ENCODE peak calls at places on chromosomes 3 and 15, in four cellular contexts. One of them, this sample, is unnamed. For H3K36me3, the result is how much of the 10 kb centered on the place peaks cover.

GRCh38 chr15:32730677-32731654 is 13.2 kb downstream of the GREM1 start:
- DNase-seq in testis: peak
- DNase-seq in stomach: peak
- DNase-seq in lower lobe of right lung: peak
- DNase-seq in this sample: no peak

GRCh38 chr3:108234387-108234957 is 12.2 kb upstream of the IFT57 start:
- DNase-seq in testis: no peak
- DNase-seq in stomach: no peak
- DNase-seq in lower lobe of right lung: no peak
- DNase-seq in this sample: no peak

GRCh38 chr3:161893972-161894371 is 397.4 kb downstream of the OTOL1 start:
- DNase-seq in testis: no peak
- DNase-seq in stomach: no peak
- DNase-seq in lower lobe of right lung: no peak
- DNase-seq in this sample: no peak

GRCh38 chr15:80260566-80260965 is 8.6 kb upstream of the CTXND1 start:
- DNase-seq in testis: no peak
- DNase-seq in stomach: no peak
- DNase-seq in lower lobe of right lung: no peak
- DNase-seq in this sample: no peak

GRCh38 chr3:33658971-33659848 is 58.8 kb downstream of the CLASP2 start:
- DNase-seq in testis: peak
- DNase-seq in stomach: peak
- DNase-seq in lower lobe of right lung: peak
- DNase-seq in this sample: peak

GRCh38 chr15:64443747-64444621 is 16.4 kb upstream of the ZNF609 start:
- DNase-seq in testis: no peak
- DNase-seq in stomach: no peak
- DNase-seq in lower lobe of right lung: no peak
- DNase-seq in this sample: no peak

GRCh38 chr3:119184808-119185690 is 11.7 kb downstream of the UPK1B start:
- DNase-seq in testis: no peak
- DNase-seq in stomach: no peak
- DNase-seq in lower lobe of right lung: no peak
- DNase-seq in this sample: no peak

GRCh38 chr3:184011937-184012889 is 5.5 kb downstream of the ABCC5 start:
- DNase-seq in testis: no peak
- DNase-seq in stomach: no peak
- DNase-seq in lower lobe of right lung: no peak
- DNase-seq in this sample: no peak

GRCh38 chr3:108455212-108455705 is 55.1 kb downstream of the MYH15 start:
- DNase-seq in testis: no peak
- DNase-seq in stomach: no peak
- DNase-seq in lower lobe of right lung: no peak
- DNase-seq in this sample: no peak

GRCh38 chr3:137105277-137105977 is 147.6 kb downstream of the IL20RB start:
- DNase-seq in testis: peak
- DNase-seq in stomach: no peak
- DNase-seq in lower lobe of right lung: no peak
- DNase-seq in this sample: no peak

GRCh38 chr3:73352841-73353493 is 271.8 kb downstream of the PDZRN3 start:
- DNase-seq in testis: no peak
- DNase-seq in stomach: no peak
- DNase-seq in lower lobe of right lung: no peak
- DNase-seq in this sample: no peak

GRCh38 chr3:73353661-73354217 is 271.0 kb downstream of the PDZRN3 start:
- DNase-seq in testis: no peak
- DNase-seq in stomach: no peak
- DNase-seq in lower lobe of right lung: no peak
- DNase-seq in this sample: no peak

GRCh38 chr3:73351423-73352071 is 273.2 kb downstream of the PDZRN3 start:
- DNase-seq in testis: peak
- DNase-seq in stomach: no peak
- DNase-seq in lower lobe of right lung: no peak
- DNase-seq in this sample: no peak

GRCh38 chr3:73349657-73350056 is 275.1 kb downstream of the PDZRN3 start:
- DNase-seq in testis: peak
- DNase-seq in stomach: no peak
- DNase-seq in lower lobe of right lung: no peak
- DNase-seq in this sample: no peak

GRCh38 chr3:73350988-73351387 is 273.8 kb downstream of the PDZRN3 start:
- DNase-seq in testis: no peak
- DNase-seq in stomach: no peak
- DNase-seq in lower lobe of right lung: no peak
- DNase-seq in this sample: no peak
- H3K27ac ChIP-seq in testis: no peak
- H3K27ac ChIP-seq in stomach: no peak
- H3K27ac ChIP-seq in lower lobe of right lung: no peak
- H3K27ac ChIP-seq in this sample: no peak

GRCh38 chr15:92449476-92449875 is 55.8 kb downstream of the ST8SIA2 start:
- DNase-seq in testis: no peak
- DNase-seq in stomach: no peak
- DNase-seq in lower lobe of right lung: no peak
- DNase-seq in this sample: no peak

GRCh38 chr15:92453611-92454010 is 59.9 kb downstream of the ST8SIA2 start:
- DNase-seq in testis: no peak
- DNase-seq in stomach: no peak
- DNase-seq in lower lobe of right lung: no peak
- DNase-seq in this sample: no peak

GRCh38 chr15:92448370-92448769 is 54.7 kb downstream of the ST8SIA2 start:
- DNase-seq in testis: no peak
- DNase-seq in stomach: no peak
- DNase-seq in lower lobe of right lung: no peak
- DNase-seq in this sample: no peak

GRCh38 chr15:92452143-92452542 is 58.5 kb downstream of the ST8SIA2 start:
- DNase-seq in testis: no peak
- DNase-seq in stomach: no peak
- DNase-seq in lower lobe of right lung: no peak
- DNase-seq in this sample: no peak

GRCh38 chr15:92451225-92451825 is 57.6 kb downstream of the ST8SIA2 start:
- DNase-seq in testis: no peak
- DNase-seq in stomach: no peak
- DNase-seq in lower lobe of right lung: no peak
- DNase-seq in this sample: no peak
- H3K36me3 ChIP-seq in testis: under half
- H3K36me3 ChIP-seq in stomach: under half
- H3K36me3 ChIP-seq in lower lobe of right lung: under half
- H3K36me3 ChIP-seq in this sample: under half

GRCh38 chr3:186536883-186537553 is 7.2 kb downstream of the CRYGS start:
- DNase-seq in testis: no peak
- DNase-seq in stomach: no peak
- DNase-seq in lower lobe of right lung: no peak
- DNase-seq in this sample: no peak
- H3K27ac ChIP-seq in testis: no peak
- H3K27ac ChIP-seq in stomach: no peak
- H3K27ac ChIP-seq in lower lobe of right lung: no peak
- H3K27ac ChIP-seq in this sample: no peak

GRCh38 chr15:97585408-97585807 is 375.1 kb upstream of the ARRDC4 start:
- DNase-seq in testis: peak
- DNase-seq in stomach: no peak
- DNase-seq in lower lobe of right lung: no peak
- DNase-seq in this sample: no peak
- H3K36me3 ChIP-seq in testis: under half
- H3K36me3 ChIP-seq in stomach: under half
- H3K36me3 ChIP-seq in lower lobe of right lung: under half
- H3K36me3 ChIP-seq in this sample: under half

DNA sequence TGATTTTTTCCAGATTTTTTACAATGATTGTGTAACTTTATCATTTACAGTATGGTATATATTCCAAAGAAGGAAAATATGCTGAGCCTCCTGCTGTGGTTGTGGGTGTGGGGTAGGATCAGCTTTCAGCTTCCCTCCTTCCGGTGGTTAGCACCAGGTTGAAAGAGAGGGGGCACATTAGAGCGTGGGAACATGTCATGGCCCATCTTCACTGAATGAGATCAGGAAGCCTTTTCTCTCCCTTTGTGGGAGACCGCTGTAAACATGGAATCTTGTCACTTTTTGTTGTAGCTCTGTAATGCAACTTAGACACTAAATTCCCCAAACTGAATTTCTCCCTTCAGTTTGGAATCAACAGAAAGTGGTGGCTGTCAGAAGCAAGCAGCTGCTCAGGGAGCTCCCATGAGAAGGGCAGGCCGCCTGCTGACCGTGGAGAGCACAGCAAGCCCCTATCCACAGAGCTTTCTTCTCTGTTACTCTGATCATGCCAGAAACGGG is 86.7 kb upstream of the LIMD1 start:
- DNase-seq in testis: peak
- DNase-seq in stomach: no peak
- DNase-seq in lower lobe of right lung: no peak
- DNase-seq in this sample: no peak
- H3K27ac ChIP-seq in testis: no peak
- H3K27ac ChIP-seq in stomach: no peak
- H3K27ac ChIP-seq in lower lobe of right lung: peak
- H3K27ac ChIP-seq in this sample: peak

GRCh38 chr3:128806588-128806987 is 72.8 kb upstream of the ACAD9 start:
- DNase-seq in testis: no peak
- DNase-seq in stomach: no peak
- DNase-seq in lower lobe of right lung: no peak
- DNase-seq in this sample: no peak

GRCh38 chr3:128807186-128807830 is 72.1 kb upstream of the ACAD9 start:
- DNase-seq in testis: no peak
- DNase-seq in stomach: no peak
- DNase-seq in lower lobe of right lung: no peak
- DNase-seq in this sample: no peak

GRCh38 chr3:128805771-128806170 is 73.6 kb upstream of the ACAD9 start:
- DNase-seq in testis: no peak
- DNase-seq in stomach: no peak
- DNase-seq in lower lobe of right lung: no peak
- DNase-seq in this sample: no peak

GRCh38 chr3:128804817-128805166 is 74.6 kb upstream of the ACAD9 start:
- DNase-seq in testis: no peak
- DNase-seq in stomach: no peak
- DNase-seq in lower lobe of right lung: no peak
- DNase-seq in this sample: peak

DNA sequence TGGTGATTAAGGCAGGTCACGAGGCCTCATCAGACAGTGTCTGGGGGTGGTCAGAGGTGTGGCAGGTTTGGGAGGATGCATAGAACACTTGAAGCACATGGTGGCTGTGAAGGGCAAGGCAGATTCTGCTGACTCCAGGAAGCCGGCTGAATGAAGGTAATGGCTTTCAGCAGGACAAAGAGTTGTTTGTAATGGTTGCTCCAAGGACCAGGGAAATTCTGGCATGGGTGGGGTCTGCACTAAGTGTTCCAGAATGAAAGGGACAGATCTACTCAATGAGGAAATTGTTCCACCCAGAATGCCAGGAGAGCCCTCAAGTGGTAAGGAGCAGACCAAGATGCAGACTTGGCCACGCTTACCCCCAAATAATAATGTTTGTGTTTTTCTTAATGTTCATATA is 70.7 kb upstream of the ACAD9 start:
- DNase-seq in testis: no peak
- DNase-seq in stomach: no peak
- DNase-seq in lower lobe of right lung: no peak
- DNase-seq in this sample: no peak
- H3K36me3 ChIP-seq in testis: under half
- H3K36me3 ChIP-seq in stomach: half or more
- H3K36me3 ChIP-seq in lower lobe of right lung: half or more
- H3K36me3 ChIP-seq in this sample: under half

DNA sequence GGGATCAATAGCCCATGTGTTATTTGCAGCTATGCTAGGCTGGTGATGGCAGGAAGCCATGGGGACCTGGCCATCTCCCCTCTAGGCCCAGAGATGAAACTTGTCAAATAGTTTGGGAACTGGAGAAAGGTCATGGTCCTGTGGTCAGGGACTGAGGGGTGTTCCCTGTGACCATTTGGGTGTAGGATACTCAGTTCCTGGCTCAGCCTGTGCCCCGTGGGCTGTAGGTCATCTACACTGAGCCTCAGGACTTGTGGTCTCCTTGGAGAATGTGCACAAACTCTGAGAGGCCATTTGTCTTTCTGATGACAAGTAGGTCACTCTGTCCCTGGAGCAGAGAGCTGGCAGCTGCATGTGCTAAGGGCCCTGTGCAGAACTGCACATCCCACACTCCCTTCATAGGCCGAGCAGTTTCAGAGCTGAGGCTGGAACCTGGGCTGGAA is 17.5 kb downstream of the GASK1A start:
- DNase-seq in testis: peak
- DNase-seq in stomach: no peak
- DNase-seq in lower lobe of right lung: no peak
- DNase-seq in this sample: peak
- H3K27ac ChIP-seq in testis: no peak
- H3K27ac ChIP-seq in stomach: peak
- H3K27ac ChIP-seq in lower lobe of right lung: peak
- H3K27ac ChIP-seq in this sample: peak

GRCh38 chr3:127675651-127676391 is 3.1 kb downstream of the ABTB1 start:
- DNase-seq in testis: no peak
- DNase-seq in stomach: peak
- DNase-seq in lower lobe of right lung: no peak
- DNase-seq in this sample: peak
- H3K36me3 ChIP-seq in testis: under half
- H3K36me3 ChIP-seq in stomach: half or more
- H3K36me3 ChIP-seq in lower lobe of right lung: under half
- H3K36me3 ChIP-seq in this sample: half or more

GRCh38 chr3:195546130-195546560 is 3.0 kb upstream of the PPP1R2 start:
- DNase-seq in testis: no peak
- DNase-seq in stomach: peak
- DNase-seq in lower lobe of right lung: no peak
- DNase-seq in this sample: no peak
- H3K27ac ChIP-seq in testis: no peak
- H3K27ac ChIP-seq in stomach: peak
- H3K27ac ChIP-seq in lower lobe of right lung: no peak
- H3K27ac ChIP-seq in this sample: peak

This sample was measured in gastrocnemius medialis.